ENCODE peak calls at places on chromosomes 3 and 15, in four cellular contexts. P, N, R and T are unnamed samples.

GRCh38 chr3:78003090-78003489 is 963.2 kb downstream of the ROBO2 start:
- DNase-seq in N (no peak), R (no peak), P (no peak), T (no peak)

GRCh38 chr3:194139085-194139976 is 3.4 kb downstream of the HES1 start:
- DNase-seq in N (peak), P (no peak), R (peak), T (no peak)

GRCh38 chr3:152051501-152052404 is 178.3 kb downstream of the SUCNR1 start:
- DNase-seq in R (peak), N (peak), P (no peak), T (no peak)

GRCh38 chr3:47586746-47587145 is 8.1 kb upstream of the CSPG5 start:
- DNase-seq in P (no peak), R (no peak), N (no peak), T (no peak)

GRCh38 chr3:65730449-65730848 is 308.3 kb downstream of the MAGI1 start:
- DNase-seq in P (no peak), R (no peak), N (no peak), T (no peak)

GRCh38 chr3:196673632-196674031 is 34.1 kb downstream of the NRROS start:
- DNase-seq in R (no peak), P (no peak), N (no peak), T (no peak)

GRCh38 chr3:172853911-172854648 is 103.6 kb downstream of the ECT2 start:
- DNase-seq in R (no peak), P (no peak), N (no peak), T (no peak)

GRCh38 chr3:186664506-186664905 is 1.3 kb upstream of the HRG start:
- DNase-seq in R (no peak), N (no peak), P (no peak), T (no peak)

GRCh38 chr15:84600331-84600686 is 500 bp upstream of the ZSCAN2 start:
- DNase-seq in P (peak), R (peak), N (peak), T (peak)

GRCh38 chr3:68893600-68894239 is 38.6 kb downstream of the TAFA4 start:
- DNase-seq in N (no peak), P (no peak), R (peak), T (no peak)

GRCh38 chr3:150771600-150771999 is 8.6 kb upstream of the SIAH2 start:
- DNase-seq in P (no peak), R (peak), N (peak), T (no peak)

GRCh38 chr3:23811117-23811487 is 5.3 kb downstream of the UBE2E1 start:
- DNase-seq in N (no peak), P (no peak), R (no peak), T (no peak)

GRCh38 chr3:141275973-141276372 is 44.3 kb downstream of the PXYLP1 start:
- DNase-seq in N (no peak), P (no peak), R (peak), T (no peak)

GRCh38 chr3:122612706-122613105 is 35.3 kb downstream of the PARP15 start:
- DNase-seq in P (no peak), N (no peak), R (no peak), T (no peak)

GRCh38 chr3:184687363-184688049 is 24.4 kb downstream of the MAGEF1 start:
- DNase-seq in R (no peak), P (no peak), N (no peak), T (no peak)

GRCh38 chr3:195209836-195210551 is 61.0 kb downstream of the XXYLT1 start:
- DNase-seq in N (peak), P (no peak), R (peak), T (no peak)

GRCh38 chr3:150737874-150738679 is 24.9 kb downstream of the SIAH2 start:
- DNase-seq in R (peak), N (no peak), P (no peak), T (no peak)

GRCh38 chr3:181752202-181752671 is 40.5 kb downstream of the SOX2 start:
- DNase-seq in N (no peak), P (no peak), R (no peak), T (no peak)

GRCh38 chr3:195859846-195860411 is 48.2 kb upstream of the MUC4 start:
- DNase-seq in N (peak), R (no peak), P (no peak), T (no peak)

GRCh38 chr3:179098388-179099077 is 26.9 kb upstream of the ZMAT3 start:
- DNase-seq in P (no peak), R (peak), N (peak), T (no peak)

GRCh38 chr3:9903238-9903624 is 583 bp downstream of the IL17RE start:
- DNase-seq in R (peak), N (no peak), P (no peak), T (no peak)

GRCh38 chr3:197349368-197349767 is 51.0 kb upstream of the DLG1 start:
- DNase-seq in P (no peak), R (no peak), N (no peak), T (no peak)

GRCh38 chr3:183824761-183825379 is 507 bp downstream of the MAP6D1 start:
- DNase-seq in R (no peak), P (no peak), N (peak), T (no peak)